ENCODE peak calls at places on chromosome 18, in seven cellular contexts. W is NCI-H446; F is activated CD8-positive, alpha-beta T cell treated with anti-CD3 and anti-CD28 coated beads for 36 hours; U is left colon; H is mammary epithelial cell; L is left ventricle myocardium inferior; Q is islet precursor cell. A is an unnamed sample.

GRCh38 chr18:63881851-63882250 is 5.7 kb upstream of the SERPINB2 start:
- DNase-seq in W (no peak), F (peak), U (no peak), H (peak), L (no peak), Q (no peak), A (no peak)

GRCh38 chr18:34122724-34123334 is 101.9 kb downstream of the NOL4 start:
- DNase-seq in W (peak), F (peak), U (no peak), H (peak), L (no peak), Q (peak), A (peak)

GRCh38 chr18:46276736-46277135 is 172.6 kb downstream of the HAUS1 start:
- DNase-seq in W (no peak), F (no peak), U (no peak), H (no peak), L (no peak), Q (peak), A (no peak)

GRCh38 chr18:11260963-11261441 is 111.6 kb upstream of the PIEZO2 start:
- DNase-seq in W (no peak), F (no peak), U (no peak), H (no peak), L (no peak), Q (no peak), A (no peak)

GRCh38 chr18:63306249-63306648 is 13.3 kb downstream of the BCL2 start:
- DNase-seq in W (no peak), F (no peak), U (no peak), H (no peak), L (no peak), Q (no peak), A (no peak)

GRCh38 chr18:21284540-21284939 is 42.5 kb downstream of the GREB1L start:
- DNase-seq in W (no peak), F (no peak), U (no peak), H (no peak), L (no peak), Q (no peak), A (no peak)

GRCh38 chr18:50151876-50152275 is 43.1 kb downstream of the MYO5B start:
- DNase-seq in W (no peak), F (no peak), U (no peak), H (peak), L (no peak), Q (no peak), A (peak)

GRCh38 chr18:5868218-5868904 is 27.0 kb downstream of the TMEM200C start:
- DNase-seq in W (peak), F (peak), U (peak), H (peak), L (peak), Q (peak), A (peak)

GRCh38 chr18:73646772-73647171 is 500.9 kb downstream of the FBXO15 start:
- DNase-seq in W (no peak), F (no peak), U (no peak), H (peak), L (no peak), Q (no peak), A (no peak)

GRCh38 chr18:12038082-12038660 is 55.5 kb upstream of the ANKRD62 start:
- DNase-seq in W (no peak), F (peak), U (no peak), H (no peak), L (no peak), Q (no peak), A (no peak)

GRCh38 chr18:460791-461190 is 39.7 kb downstream of the COLEC12 start:
- DNase-seq in W (no peak), F (no peak), U (no peak), H (no peak), L (no peak), Q (no peak), A (no peak)